ENCODE peak calls at places on chromosomes 12 and 14, in five cellular contexts. R is cardiac muscle cell; N is stimulated activated CD4-positive, alpha-beta T cell treated with anti-CD3 and anti-CD28 coated beads, Interleukin-1b, Interleukin-23, amount 100 ng/mL, for 4 hours; D is hippocampal formation; S is EL. H is an unnamed sample.

GRCh38 chr12:12070149-12070548 is 590 bp upstream of the BCL2L14 start:
- DNase-seq in R (no peak), D (no peak), S (no peak), N (no peak), H (no peak)

GRCh38 chr14:24437736-24438067 is 4.9 kb downstream of the SDR39U1 start:
- DNase-seq in N (no peak), S (no peak), R (no peak), D (no peak), H (no peak)

GRCh38 chr12:1474567-1475153 is 119.7 kb downstream of the FBXL14 start:
- DNase-seq in N (no peak), R (peak; percentile 87), D (no peak), S (peak; percentile 94), H (no peak)

GRCh38 chr12:47591387-47591786 is 114.4 kb downstream of the RPAP3 start:
- DNase-seq in S (no peak), R (no peak), D (no peak), N (no peak), H (no peak)

GRCh38 chr12:52041695-52042123 is 9.5 kb upstream of the NR4A1 start:
- DNase-seq in D (no peak), R (peak; percentile 70), S (no peak), N (no peak), H (no peak)

GRCh38 chr12:80299976-80300375 is 144.1 kb upstream of the PTPRQ start:
- DNase-seq in R (no peak), N (no peak), S (peak; percentile 10), D (no peak), H (no peak)

GRCh38 chr12:26119391-26119981 is 5.4 kb downstream of the BHLHE41 start:
- DNase-seq in R (peak; percentile 53), D (no peak), S (peak; percentile 58), N (no peak), H (no peak)

GRCh38 chr14:31978423-31978822 is 98.7 kb upstream of the ARHGAP5 start:
- DNase-seq in N (no peak), D (no peak), R (no peak), S (no peak), H (no peak)

GRCh38 chr12:43282106-43282505 is 269.9 kb downstream of the ADAMTS20 start:
- DNase-seq in R (peak; percentile 34), D (no peak), S (peak; percentile 40), N (no peak), H (no peak)

GRCh38 chr12:127143020-127143419 is 1124.0 kb upstream of the TMEM132C start:
- DNase-seq in N (no peak), D (no peak), S (no peak), R (peak; percentile 21), H (no peak)

GRCh38 chr12:94150483-94151225 is 2.3 kb downstream of the PLXNC1 start:
- DNase-seq in S (no peak), R (peak; percentile 38), N (no peak), D (peak; percentile 12), H (no peak)

GRCh38 chr14:93105362-93105761 is 10.4 kb downstream of the ITPK1 start:
- DNase-seq in S (peak; percentile 90), N (no peak), R (no peak), D (no peak), H (no peak)

GRCh38 chr14:73718742-73719251 is 4.6 kb upstream of the PNMA1 start:
- DNase-seq in N (no peak), S (no peak), R (no peak), D (peak; percentile 12), H (peak; percentile 53)

GRCh38 chr12:103373088-103373523 is 122.7 kb downstream of the C12orf42 start:
- DNase-seq in R (no peak), N (no peak), S (no peak), D (no peak), H (no peak)

GRCh38 chr14:76201162-76201561 is 49.4 kb downstream of the GPATCH2L start:
- DNase-seq in S (peak; percentile 77), D (no peak), N (no peak), R (no peak), H (no peak)

GRCh38 chr14:54815016-54815415 is 87.6 kb downstream of the GCH1 start:
- DNase-seq in D (no peak), R (no peak), N (no peak), S (no peak), H (no peak)

GRCh38 chr14:101030586-101030985 is 127.1 kb upstream of the RTL1 start:
- DNase-seq in R (no peak), D (no peak), S (no peak), N (no peak), H (no peak)

GRCh38 chr14:71418591-71419245 is 511.5 kb downstream of the PCNX1 start:
- DNase-seq in R (no peak), D (no peak), S (no peak), N (no peak), H (no peak)

GRCh38 chr12:94193623-94194022 is 45.2 kb downstream of the PLXNC1 start:
- DNase-seq in N (no peak), R (no peak), D (no peak), S (no peak), H (no peak)

GRCh38 chr14:36661506-36662257 is at the start of gene PAX9:
- DNase-seq in R (peak; percentile 92), D (no peak), N (no peak), S (peak; percentile 59), H (peak; percentile 17)

GRCh38 chr12:24664151-24664550 is 284.8 kb downstream of the BCAT1 start:
- DNase-seq in S (peak; percentile 2), N (no peak), D (no peak), R (no peak), H (no peak)

GRCh38 chr12:68175566-68176033 is 16.1 kb upstream of the IFNG start:
- DNase-seq in D (no peak), R (no peak), S (no peak), N (peak; percentile 40), H (no peak)

GRCh38 chr12:13241833-13242232 is 45.3 kb downstream of the EMP1 start:
- DNase-seq in N (no peak), R (no peak), D (no peak), S (peak; percentile 46), H (no peak)

GRCh38 chr12:113479578-113480335 is 8.1 kb upstream of the LHX5 start:
- DNase-seq in R (peak; percentile 91), N (peak; percentile 16), D (peak; percentile 12), S (peak; percentile 22), H (no peak)

GRCh38 chr12:102539651-102540553 is 59.5 kb upstream of the IGF1 start:
- DNase-seq in S (peak; percentile 98), D (no peak), R (peak; percentile 7), N (no peak), H (no peak)